ENCODE peak calls at places on chromosomes 12 and 14, in nine cellular contexts. R, W, Y, D, K, M, X, I and P are unnamed samples.

GRCh38 chr14:38400751-38401150 is 144.9 kb upstream of the CLEC14A start:
- DNase-seq in X (no peak), M (no peak), K (no peak), R (no peak), Y (no peak), I (peak), W (no peak), D (no peak), P (no peak)

GRCh38 chr12:90940872-90941499 is 14.0 kb downstream of the CCER1 start:
- DNase-seq in K (peak), X (peak), I (peak), M (no peak), R (no peak), Y (no peak), W (peak), D (no peak), P (no peak)

GRCh38 chr12:120116792-120117651 is 469 bp upstream of the RAB35 start:
- DNase-seq in D (peak), Y (peak), W (peak), R (peak), K (peak), M (peak), I (peak), X (peak), P (peak)

GRCh38 chr14:78403278-78403815 is 233.2 kb downstream of the NRXN3 start:
- DNase-seq in M (no peak), K (no peak), W (peak), X (no peak), D (no peak), Y (no peak), I (peak), R (peak), P (no peak)

GRCh38 chr14:34711169-34711568 is 3.2 kb downstream of the CFL2 start:
- DNase-seq in W (peak), I (no peak), M (no peak), X (no peak), D (no peak), K (peak), R (peak), Y (peak), P (no peak)

GRCh38 chr12:80432061-80432460 is 12.0 kb upstream of the PTPRQ start:
- DNase-seq in W (no peak), R (no peak), K (no peak), D (no peak), I (no peak), X (no peak), Y (no peak), M (no peak), P (no peak)

GRCh38 chr12:93290391-93290790 is 87.3 kb upstream of the NUDT4 start:
- DNase-seq in I (no peak), K (no peak), M (no peak), Y (no peak), W (no peak), D (no peak), X (no peak), R (no peak), P (no peak)

GRCh38 chr12:49146406-49146805 is 15.2 kb upstream of the TUBA1B start:
- DNase-seq in R (no peak), D (no peak), W (no peak), Y (no peak), M (no peak), K (no peak), X (no peak), I (no peak), P (no peak)

GRCh38 chr12:112182499-112182898 is 57.1 kb downstream of the TRAFD1 start:
- DNase-seq in Y (peak), W (peak), K (peak), R (no peak), I (no peak), X (no peak), D (no peak), M (no peak), P (no peak)

GRCh38 chr12:130764073-130764472 is 48.0 kb upstream of the RIMBP2 start:
- DNase-seq in Y (no peak), X (no peak), R (no peak), K (peak), W (peak), I (no peak), M (no peak), D (no peak), P (no peak)

GRCh38 chr12:131061041-131061806 is 107.5 kb downstream of the ADGRD1 start:
- DNase-seq in D (no peak), I (no peak), K (no peak), Y (no peak), R (no peak), X (no peak), W (no peak), M (peak), P (peak)

GRCh38 chr12:3313066-3313465 is 177.9 kb upstream of the PRMT8 start:
- DNase-seq in M (no peak), W (no peak), R (no peak), K (peak), D (no peak), X (no peak), I (no peak), Y (no peak), P (no peak)

GRCh38 chr12:100716658-100716948 is 78.0 kb upstream of the ANO4 start:
- DNase-seq in D (no peak), M (no peak), K (peak), Y (no peak), X (no peak), I (peak), R (no peak), W (no peak), P (no peak)
- H3K4me3 ChIP-seq in D (peak), M (no peak), K (peak), Y (peak), X (no peak), I (peak), R (no peak), W (peak), P (no peak)

DNA sequence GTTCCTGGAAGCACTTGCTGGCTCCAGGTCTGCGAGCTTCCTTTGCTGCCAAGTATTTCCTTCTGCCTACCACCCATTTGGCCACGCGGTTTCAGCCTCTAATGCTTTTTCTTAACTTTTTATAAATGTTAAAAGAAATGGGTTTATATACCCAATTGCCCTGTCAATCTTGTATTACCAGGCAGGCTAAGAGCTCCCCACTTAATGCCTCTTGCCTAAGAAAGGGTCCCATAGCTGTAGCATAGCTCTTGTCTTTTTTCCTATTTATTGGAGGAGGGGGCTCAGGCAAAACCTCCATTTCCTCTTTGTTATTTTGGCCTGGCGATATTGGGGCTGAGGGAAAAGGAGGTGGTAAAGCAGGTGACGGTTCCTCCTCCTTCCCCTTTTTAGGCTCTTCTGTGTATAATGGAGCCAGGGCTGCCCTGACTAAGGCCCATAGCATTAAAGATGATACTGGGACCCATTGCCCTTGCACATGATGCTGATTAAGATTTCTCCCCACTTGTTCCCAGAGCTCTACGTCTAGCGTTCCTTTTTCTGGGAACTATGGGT is 21.6 kb upstream of the BLTP3B start:
- DNase-seq in I (no peak), D (no peak), K (no peak), W (no peak), M (no peak), Y (no peak), R (no peak), X (no peak), P (no peak)
- H3K4me3 ChIP-seq in I (peak), D (peak), K (peak), W (peak), M (peak), Y (peak), R (no peak), X (peak), P (peak)

GRCh38 chr14:96051231-96051630 is 12.1 kb downstream of the C14orf132 start:
- DNase-seq in I (no peak), M (no peak), W (no peak), X (no peak), K (no peak), Y (no peak), D (no peak), R (no peak), P (no peak)

GRCh38 chr14:96051642-96052540 is 12.7 kb downstream of the C14orf132 start:
- DNase-seq in X (no peak), I (peak), D (no peak), R (no peak), M (peak), Y (no peak), W (no peak), K (no peak), P (no peak)

GRCh38 chr14:96053236-96053599 is 14.1 kb downstream of the C14orf132 start:
- DNase-seq in M (peak), R (no peak), Y (no peak), D (no peak), X (no peak), W (no peak), I (no peak), K (no peak), P (no peak)

GRCh38 chr14:96053600-96054381 is 14.6 kb downstream of the C14orf132 start:
- DNase-seq in Y (peak), X (peak), M (peak), I (no peak), W (peak), R (no peak), K (peak), D (peak), P (no peak)

DNA sequence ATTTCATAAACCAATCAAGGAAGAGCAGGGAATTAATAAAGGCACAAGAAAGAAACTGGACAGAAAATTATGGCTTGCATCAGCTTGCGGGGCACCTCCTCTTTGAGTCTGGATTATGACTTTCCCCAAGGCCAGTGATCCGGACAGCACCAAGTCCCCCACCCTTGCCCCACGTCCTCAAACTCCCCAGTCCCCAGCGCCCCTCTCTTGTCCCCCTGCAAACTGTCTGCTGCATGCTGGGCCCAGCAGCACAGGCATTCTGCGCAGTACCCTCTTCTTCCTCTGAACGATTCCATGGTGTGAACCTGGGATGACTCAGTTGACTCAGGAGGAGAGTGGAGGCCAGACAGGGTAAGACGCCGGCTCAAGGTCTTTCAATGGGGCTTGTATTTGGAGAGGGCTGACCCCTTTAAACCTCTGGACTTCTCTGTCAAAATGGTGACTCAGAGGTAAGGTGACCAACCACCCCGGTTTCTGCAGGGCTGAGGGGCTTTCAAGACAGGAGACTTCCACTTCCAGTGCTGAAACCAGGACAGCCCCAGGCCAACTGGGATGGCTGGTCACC is 13.5 kb downstream of the C14orf132 start:
- DNase-seq in M (no peak), X (no peak), D (no peak), Y (no peak), I (no peak), R (no peak), K (peak), W (no peak), P (no peak)
- H3K4me3 ChIP-seq in M (no peak), X (no peak), D (no peak), Y (no peak), I (no peak), R (no peak), K (no peak), W (no peak), P (no peak)

GRCh38 chr14:91399868-91400640 is 17.6 kb downstream of the CCDC88C start:
- DNase-seq in Y (no peak), M (no peak), K (no peak), R (peak), W (no peak), I (peak), X (no peak), D (no peak), P (no peak)
- H3K4me3 ChIP-seq in Y (no peak), M (no peak), K (no peak), R (peak), W (no peak), I (peak), X (no peak), D (no peak), P (peak)

GRCh38 chr14:30369531-30370180 is 189.3 kb upstream of the G2E3 start:
- DNase-seq in M (no peak), I (no peak), X (no peak), W (no peak), K (no peak), D (no peak), Y (no peak), R (no peak), P (no peak)
- H3K4me3 ChIP-seq in M (no peak), I (no peak), X (no peak), W (no peak), K (no peak), D (no peak), Y (no peak), R (no peak), P (no peak)

DNA sequence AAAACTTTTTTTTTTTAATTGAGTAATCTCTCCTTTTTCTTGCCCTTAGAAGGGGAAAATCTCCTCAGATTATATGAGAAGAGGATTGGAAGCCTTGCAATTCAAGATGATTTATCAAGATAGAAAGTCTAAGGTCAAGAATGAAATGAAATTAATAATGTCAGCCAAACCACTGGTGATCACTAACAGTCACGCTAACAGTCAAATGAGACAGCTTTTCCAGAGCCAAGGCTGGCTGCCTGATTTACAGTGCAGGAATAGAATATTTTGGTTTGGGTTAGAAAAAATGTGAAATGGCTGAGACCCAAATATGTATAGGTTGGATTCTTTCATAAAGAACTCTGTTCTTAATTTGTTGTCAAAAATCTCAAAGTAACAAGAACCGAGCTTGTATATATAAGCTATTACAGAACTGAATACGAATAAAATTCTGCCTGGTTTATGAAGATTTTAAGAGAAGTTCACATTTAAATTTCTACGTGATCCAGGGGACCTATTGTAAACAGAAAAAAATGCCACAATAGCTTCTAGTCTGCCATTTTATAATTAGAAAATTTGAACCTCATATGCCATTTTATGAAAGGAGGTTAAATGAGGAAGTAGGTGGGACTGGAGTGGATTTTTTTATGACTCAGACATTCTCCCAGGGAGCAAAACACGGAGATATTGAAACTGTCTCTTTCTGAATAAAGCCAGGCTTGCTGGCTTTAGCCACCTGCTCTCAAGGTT is 204.1 kb downstream of the PPM1H start:
- DNase-seq in X (peak), R (no peak), D (peak), I (no peak), Y (no peak), M (no peak), W (peak), K (peak), P (no peak)
- H3K4me3 ChIP-seq in X (no peak), R (no peak), D (peak), I (no peak), Y (peak), M (peak), W (no peak), K (peak), P (no peak)

GRCh38 chr12:53750812-53751335 is 905 bp downstream of the CISTR start:
- DNase-seq in X (no peak), W (peak), I (peak), Y (peak), R (no peak), K (peak), M (peak), D (no peak), P (peak)
- H3K4me3 ChIP-seq in X (no peak), W (peak), I (peak), Y (peak), R (peak), K (peak), M (peak), D (peak), P (peak)

GRCh38 chr12:106138646-106139421 is at the start of gene NUAK1:
- DNase-seq in D (peak), K (peak), M (peak), W (peak), R (no peak), I (peak), Y (peak), X (no peak), P (peak)
- H3K4me3 ChIP-seq in D (peak), K (peak), M (peak), W (peak), R (peak), I (peak), Y (peak), X (peak), P (peak)